ENCODE peak calls at places on chromosomes 1 and 21, in four cellular contexts. H is uterus, Y is K562, V is heart left ventricle. N is an unnamed sample.
A peak's percentile ranks its signal among the peaks of the same experiment; 100 is the strongest.

GRCh38 chr21:15057290-15057689 is 7.5 kb downstream of the NRIP1 start:
- DNase-seq in H (no peak), V (no peak), Y (peak; percentile 23), N (no peak)

GRCh38 chr1:26723013-26723991 is 27.5 kb downstream of the ARID1A start:
- DNase-seq in Y (peak; percentile 93), H (peak; percentile 89), V (peak; percentile 93), N (peak; percentile 94)

GRCh38 chr1:90707363-90707710 is 9.8 kb downstream of the BARHL2 start:
- DNase-seq in H (no peak), Y (peak; percentile 46), V (no peak), N (peak; percentile 89)

GRCh38 chr1:113109908-113110554 is 37.0 kb downstream of the LRIG2 start:
- DNase-seq in Y (no peak), H (peak; percentile 32), V (peak; percentile 17), N (no peak)

GRCh38 chr1:64733576-64734288 is 11.1 kb upstream of the RAVER2 start:
- DNase-seq in H (no peak), Y (no peak), V (no peak), N (no peak)

GRCh38 chr1:180116964-180117763 is 37.5 kb upstream of the QSOX1 start:
- DNase-seq in H (peak; percentile 46), V (peak; percentile 17), Y (peak; percentile 60), N (no peak)

GRCh38 chr1:6982860-6983259 is 197.6 kb downstream of the CAMTA1 start:
- DNase-seq in Y (no peak), H (no peak), V (no peak), N (no peak)

GRCh38 chr1:19163261-19163660 is 46.8 kb downstream of the UBR4 start:
- DNase-seq in Y (no peak), H (no peak), V (no peak), N (no peak)

GRCh38 chr1:168408531-168409242 is 128.0 kb downstream of the TBX19 start:
- DNase-seq in H (no peak), Y (no peak), V (no peak), N (peak; percentile 57)

GRCh38 chr1:33256335-33256700 is at the start of gene ZNF362:
- DNase-seq in H (peak; percentile 55), V (peak; percentile 67), Y (peak; percentile 46), N (no peak)

GRCh38 chr1:9101510-9102146 is 27.3 kb downstream of the GPR157 start:
- DNase-seq in V (peak; percentile 35), Y (peak; percentile 66), H (peak; percentile 40), N (no peak)

GRCh38 chr21:17442174-17442573 is 70.7 kb upstream of the CXADR start:
- DNase-seq in Y (no peak), V (no peak), H (no peak), N (no peak)

GRCh38 chr1:205379056-205379455 is 22.3 kb upstream of the KLHDC8A start:
- DNase-seq in V (no peak), H (no peak), Y (no peak), N (peak; percentile 7)

GRCh38 chr1:247228133-247228532 is 27.7 kb upstream of the VN1R5 start:
- DNase-seq in Y (peak; percentile 29), H (no peak), V (no peak), N (no peak)

GRCh38 chr1:168504064-168504837 is 39.5 kb downstream of the XCL2 start:
- DNase-seq in V (no peak), H (no peak), Y (no peak), N (no peak)

GRCh38 chr1:66464356-66464755 is 69.6 kb upstream of the SGIP1 start:
- DNase-seq in V (no peak), H (no peak), Y (no peak), N (no peak)

GRCh38 chr21:35491114-35491513 is 442.0 kb upstream of the RUNX1 start:
- DNase-seq in H (no peak), V (no peak), Y (no peak), N (peak; percentile 39)

GRCh38 chr1:239053269-239053668 is 333.1 kb upstream of the CHRM3 start:
- DNase-seq in Y (no peak), H (no peak), V (no peak), N (no peak)

GRCh38 chr1:2879026-2879425 is 77.5 kb upstream of the TTC34 start:
- DNase-seq in Y (no peak), V (no peak), H (no peak), N (no peak)

GRCh38 chr1:193249187-193249586 is 62.8 kb upstream of the B3GALT2 start:
- DNase-seq in Y (no peak), H (no peak), V (no peak), N (no peak)

GRCh38 chr21:39927304-39927886 is 60.2 kb downstream of the PCP4 start:
- DNase-seq in Y (no peak), V (no peak), H (no peak), N (no peak)

GRCh38 chr1:42385283-42385682 is 4.7 kb downstream of the RIMKLA start:
- DNase-seq in V (no peak), Y (no peak), H (no peak), N (no peak)

GRCh38 chr1:59499956-59500569 is 203.2 kb downstream of the FGGY start:
- DNase-seq in Y (no peak), H (no peak), V (no peak), N (no peak)

GRCh38 chr1:29121951-29122661 is 1.6 kb downstream of the TMEM200B start:
- DNase-seq in H (peak; percentile 76), V (peak; percentile 32), Y (no peak), N (no peak)

GRCh38 chr21:41767606-41768370 is 936 bp upstream of the RIPK4 start:
- DNase-seq in Y (no peak), H (no peak), V (no peak), N (no peak)

GRCh38 chr1:70034403-70034802 is 171.0 kb downstream of the LRRC40 start:
- DNase-seq in V (no peak), Y (peak; percentile 47), H (no peak), N (no peak)

GRCh38 chr21:38323721-38324591 is 67.2 kb downstream of the KCNJ15 start:
- DNase-seq in H (no peak), V (no peak), Y (no peak), N (peak; percentile 81)

GRCh38 chr1:160159846-160160245 is 8.4 kb downstream of the ATP1A4 start:
- DNase-seq in H (no peak), V (no peak), Y (no peak), N (no peak)

GRCh38 chr1:39292401-39292800 is 87.9 kb downstream of the MACF1 start:
- DNase-seq in V (no peak), Y (no peak), H (no peak), N (no peak)

GRCh38 chr1:158638905-158639304 is 33.8 kb downstream of the OR10Z1 start:
- DNase-seq in H (no peak), V (no peak), Y (no peak), N (no peak)

GRCh38 chr1:112524251-112524650 is 15.5 kb downstream of the WNT2B start:
- DNase-seq in H (peak; percentile 63), Y (no peak), V (peak; percentile 41), N (no peak)

GRCh38 chr1:38814984-38815464 is 44.5 kb downstream of the RRAGC start:
- DNase-seq in H (no peak), V (no peak), Y (no peak), N (no peak)

GRCh38 chr1:204223129-204223860 is 9.5 kb upstream of the GOLT1A start:
- DNase-seq in V (no peak), Y (no peak), H (no peak), N (no peak)

GRCh38 chr1:212283741-212284140 is 1.5 kb upstream of the PPP2R5A start:
- DNase-seq in H (no peak), V (no peak), Y (no peak), N (no peak)
- H3K27ac ChIP-seq in H (no peak overlapping the region), V (no peak overlapping the region), Y (peak overlapping the region; percentile 95), N (no peak overlapping the region)

DNA sequence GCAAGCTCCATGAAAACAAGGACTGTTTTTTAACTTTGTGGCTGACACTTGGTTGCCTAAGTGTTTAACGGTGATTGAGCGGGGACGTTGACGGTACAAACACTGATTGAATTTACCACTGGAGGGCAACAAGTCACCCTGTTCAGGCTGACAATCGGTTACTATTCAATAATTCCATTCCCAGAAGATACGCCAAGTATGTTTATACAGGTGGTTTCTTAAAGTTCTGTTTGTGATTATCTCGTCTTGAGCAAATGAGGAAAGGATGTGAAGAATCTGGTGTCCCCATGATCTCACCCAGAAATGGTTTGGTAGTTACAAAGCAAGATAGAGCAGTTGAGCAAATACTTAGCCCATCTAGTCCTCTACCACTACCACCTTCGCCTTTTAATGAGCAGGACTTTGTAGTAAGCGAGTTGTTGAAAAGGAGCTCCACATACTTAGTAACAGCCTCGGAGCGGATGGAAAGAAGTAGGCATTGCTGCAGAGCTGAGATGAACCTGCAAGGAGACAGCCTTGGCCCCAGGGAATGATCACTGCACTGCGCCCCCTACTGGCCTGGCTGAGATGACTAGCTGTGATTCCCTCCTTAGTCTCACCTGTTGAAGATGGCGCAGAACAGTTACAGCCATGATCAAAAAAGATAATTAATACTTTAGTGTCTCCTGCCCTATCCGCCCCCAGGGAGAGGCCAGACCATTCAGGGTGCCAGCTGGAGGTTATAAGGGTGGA is 36.3 kb downstream of the IFNAR1 start:
- DNase-seq in H (peak; percentile 73), V (peak; percentile 79), Y (peak; percentile 87), N (peak; percentile 94)
- TF ChIP-seq POLR2A in H (no peak), V (no peak), Y (no peak), N (no peak)

GRCh38 chr1:172398193-172398592 is 22.3 kb upstream of the C1orf105 start:
- DNase-seq in V (no peak), Y (no peak), H (peak; percentile 46), N (no peak)

GRCh38 chr1:172400073-172400737 is 20.3 kb upstream of the C1orf105 start:
- DNase-seq in V (no peak), H (no peak), Y (no peak), N (no peak)

GRCh38 chr1:172397633-172398032 is 22.9 kb upstream of the C1orf105 start:
- DNase-seq in Y (no peak), H (no peak), V (no peak), N (no peak)

GRCh38 chr1:172397221-172397620 is 23.3 kb upstream of the C1orf105 start:
- DNase-seq in V (no peak), Y (no peak), H (no peak), N (no peak)

DNA sequence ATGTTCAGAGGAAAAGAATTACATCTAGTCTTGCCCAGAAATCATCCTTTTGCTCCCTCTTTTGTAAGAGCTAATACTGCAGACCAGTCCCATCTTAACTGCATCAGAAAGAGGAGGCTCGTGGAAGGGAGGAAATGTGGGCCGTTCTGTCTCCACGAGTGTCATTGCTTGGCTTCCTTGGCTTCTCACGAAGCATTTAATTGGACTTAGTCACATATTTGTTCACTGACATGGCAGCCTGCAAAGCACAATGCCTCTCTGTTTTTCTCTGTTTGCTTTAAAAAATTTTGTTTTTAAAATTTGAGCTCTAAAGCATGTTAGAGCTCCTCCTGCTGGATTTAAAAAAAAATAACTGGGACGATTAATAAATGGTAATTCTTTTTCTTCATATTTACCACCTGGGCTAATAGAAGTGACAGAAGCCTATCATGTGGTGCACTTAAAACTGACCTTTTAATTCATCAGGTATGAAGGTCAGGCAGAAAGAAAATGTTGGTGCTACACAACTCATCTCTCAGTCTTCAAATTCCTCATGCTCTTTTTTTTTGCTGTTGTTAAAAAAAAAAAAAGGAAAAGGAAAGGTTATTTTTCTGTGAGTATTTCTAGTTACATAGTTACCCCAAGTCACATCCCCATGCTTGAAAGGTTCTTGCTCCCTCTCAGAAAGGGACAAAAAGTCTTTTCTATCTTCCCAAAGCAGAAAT is 21.0 kb upstream of the C1orf105 start:
- DNase-seq in V (peak; percentile 41), H (peak; percentile 84), Y (peak; percentile 22), N (no peak)
- H3K4me3 ChIP-seq in V (peak overlapping the region; percentile 15), H (no peak overlapping the region), Y (no peak overlapping the region), N (peak overlapping the region; percentile 14)

DNA sequence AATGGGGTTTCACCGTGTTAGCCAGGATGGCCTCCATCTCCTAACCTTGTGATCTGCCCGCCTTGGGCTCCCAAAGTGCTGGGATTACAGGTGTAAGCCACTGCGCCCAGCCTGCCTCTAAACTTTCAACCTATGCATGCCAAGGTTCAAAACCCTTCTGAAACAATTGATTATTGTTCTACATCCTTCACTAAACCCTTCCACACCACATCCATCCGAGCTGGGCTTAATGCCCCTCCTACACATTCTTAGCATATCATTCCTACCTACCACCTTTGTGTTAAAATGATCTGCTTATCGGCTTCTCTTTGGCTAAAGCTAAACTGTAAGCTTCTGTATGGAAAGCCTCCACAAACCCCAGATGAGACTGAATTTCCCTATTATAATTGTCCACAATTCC is 40.8 kb upstream of the DOCK7 start:
- DNase-seq in V (no peak), Y (no peak), H (no peak), N (no peak)
- H3K27ac ChIP-seq in V (no peak overlapping the region), Y (no peak overlapping the region), H (no peak overlapping the region), N (no peak overlapping the region)

N was measured in esophagus muscularis mucosa.